ENCODE peak calls at places on chromosomes 1 and 21, in seven cellular contexts. L is RPMI7951; J is stimulated activated CD8-positive, alpha-beta memory T cell treated with anti-CD3 and anti-CD28 coated beads, Interleukin-4, amount 100 ng/mL, for 1 hour; H is CD4-positive, CD25-positive, alpha-beta regulatory T cell; V is SHP77; X is heart right ventricle; W is activated CD8-positive, alpha-beta memory T cell treated with anti-CD3 and anti-CD28 coated beads, Interleukin-2, amount 10 ng/mL, durations not matched to agents 7 days and 5 days. P is an unnamed sample.

GRCh38 chr1:218524986-218525385 is 179.8 kb downstream of the TGFB2 start:
- DNase-seq in X (no peak), V (no peak), L (no peak), W (no peak), J (no peak), H (no peak), P (no peak)

GRCh38 chr21:36560933-36561575 is 81.1 kb upstream of the CLDN14 start:
- DNase-seq in X (no peak), J (no peak), W (no peak), L (no peak), H (no peak), V (no peak), P (no peak)

GRCh38 chr1:32767641-32768040 is 49.5 kb downstream of the YARS1 start:
- DNase-seq in X (no peak), H (no peak), W (no peak), V (no peak), L (no peak), J (no peak), P (peak)

GRCh38 chr1:159936284-159936904 is 9.0 kb downstream of the IGSF9 start:
- DNase-seq in W (peak), V (no peak), L (no peak), J (peak), X (peak), H (peak), P (peak)

GRCh38 chr21:45940621-45941337 is 40.8 kb upstream of the COL6A1 start:
- DNase-seq in J (no peak), X (no peak), L (no peak), H (no peak), W (no peak), V (no peak), P (no peak)

GRCh38 chr1:61790837-61791236 is 48.6 kb downstream of the PATJ start:
- DNase-seq in W (no peak), H (no peak), L (no peak), J (no peak), V (no peak), X (no peak), P (no peak)

GRCh38 chr1:24283326-24284155 is 35.6 kb upstream of the GRHL3 start:
- DNase-seq in L (peak), J (no peak), H (no peak), V (no peak), X (no peak), W (no peak), P (peak)

GRCh38 chr1:72936151-72936740 is 653.9 kb upstream of the NEGR1 start:
- DNase-seq in J (no peak), V (no peak), H (no peak), W (no peak), X (no peak), L (no peak), P (no peak)

GRCh38 chr1:237877628-237878027 is 13.1 kb downstream of the ZP4 start:
- DNase-seq in W (no peak), L (peak), X (no peak), H (no peak), J (no peak), V (no peak), P (peak)

GRCh38 chr1:3852091-3852490 is 4.9 kb downstream of the CEP104 start:
- DNase-seq in J (no peak), V (no peak), H (no peak), X (no peak), L (no peak), W (no peak), P (no peak)